ENCODE peak calls at places on chromosomes 6 and 20, in five cellular contexts. A is CD8-positive, alpha-beta T cell; P is Panc1; M is BJ; F is heart right ventricle. Q is an unnamed sample.

GRCh38 chr20:23362392-23363256 is 642 bp downstream of the GZF1 start:
- DNase-seq in A (peak; percentile 35), P (no peak), M (no peak), F (peak; percentile 34), Q (no peak)

GRCh38 chr6:45959534-45960195 is 56.0 kb downstream of the CLIC5 start:
- DNase-seq in A (no peak), P (no peak), M (peak; percentile 24), F (no peak), Q (no peak)

GRCh38 chr6:27025351-27025750 is 222.2 kb upstream of the PRSS16 start:
- DNase-seq in A (no peak), P (no peak), M (no peak), F (no peak), Q (no peak)

GRCh38 chr6:49406241-49406970 is 56.6 kb downstream of the MMUT start:
- DNase-seq in A (no peak), P (no peak), M (no peak), F (no peak), Q (no peak)

GRCh38 chr20:36881888-36882287 is 6.0 kb downstream of the TLDC2 start:
- DNase-seq in A (no peak), P (no peak), M (no peak), F (no peak), Q (peak; percentile 82)

GRCh38 chr6:10720229-10720959 is 2.5 kb upstream of the TMEM14C start:
- DNase-seq in A (peak; percentile 64), P (no peak), M (no peak), F (peak; percentile 33), Q (no peak)

GRCh38 chr6:157164972-157165371 is 158.3 kb downstream of the TMEM242 start:
- DNase-seq in A (no peak), P (no peak), M (no peak), F (no peak), Q (no peak)

GRCh38 chr6:63573899-63574553 is 1.7 kb downstream of the LOC128125822 start:
- DNase-seq in A (peak; percentile 36), P (no peak), M (no peak), F (peak; percentile 14), Q (no peak)

GRCh38 chr20:35453647-35454046 is 1.8 kb upstream of the CEP250 start:
- DNase-seq in A (no peak), P (no peak), M (no peak), F (no peak), Q (no peak)
- H3K4me3 ChIP-seq in A (no peak overlapping the region), P (peak overlapping the region; percentile 92), M (no peak overlapping the region), F (peak overlapping the region; percentile 80), Q (peak overlapping the region; percentile 72)

GRCh38 chr20:45405566-45406259 is 2.4 kb upstream of the DBNDD2 start:
- DNase-seq in A (peak; percentile 17), P (no peak), M (no peak), F (peak; percentile 34), Q (no peak)
- TF ChIP-seq CTCF in A (no peak), P (no peak), M (no peak), F (no peak), Q (no peak)

DNA sequence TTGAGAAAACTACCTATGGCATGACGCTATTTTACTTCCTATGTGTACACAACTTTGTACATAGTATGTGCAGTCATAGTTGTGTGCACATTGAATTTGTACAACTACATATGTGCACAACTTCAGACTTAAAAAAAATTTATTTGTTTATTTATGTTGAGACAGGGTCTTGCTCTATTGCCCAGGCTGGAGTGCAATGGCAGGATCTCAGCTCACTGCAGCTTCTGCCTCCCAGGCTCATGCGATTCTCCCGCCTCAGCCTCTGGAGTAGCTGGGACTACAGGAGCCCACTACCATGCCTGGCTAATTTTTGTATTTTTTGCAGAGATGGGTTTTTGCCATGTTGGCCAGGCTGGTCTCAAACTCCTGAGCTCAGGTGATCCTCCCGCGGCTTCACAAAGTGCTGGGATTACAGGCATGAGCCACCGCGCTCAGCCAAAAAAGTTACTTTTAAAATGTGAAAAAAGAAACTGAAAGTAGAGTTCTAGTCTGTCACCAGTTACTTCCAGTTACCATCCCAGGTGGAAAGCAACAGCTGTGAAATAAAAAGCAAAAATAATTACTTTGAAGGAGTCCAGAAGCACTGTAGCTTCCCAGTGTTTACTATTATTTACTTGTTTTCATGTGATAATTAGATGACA is 1.7 kb upstream of the ZKSCAN8 start:
- DNase-seq in A (no peak), P (no peak), M (no peak), F (no peak), Q (no peak)
- H3K4me3 ChIP-seq in A (peak overlapping the region; percentile 29), P (peak overlapping the region; percentile 7), M (no peak overlapping the region), F (peak overlapping the region; percentile 9), Q (no peak overlapping the region)

GRCh38 chr6:161434331-161434730 is 160.5 kb upstream of the AGPAT4 start:
- DNase-seq in A (no peak), P (no peak), M (no peak), F (no peak), Q (no peak)

GRCh38 chr6:161435426-161436065 is 161.7 kb upstream of the AGPAT4 start:
- DNase-seq in A (no peak), P (no peak), M (no peak), F (no peak), Q (no peak)

GRCh38 chr6:161432546-161432945 is 158.7 kb upstream of the AGPAT4 start:
- DNase-seq in A (no peak), P (no peak), M (no peak), F (no peak), Q (no peak)

GRCh38 chr6:161434921-161435411 is 161.1 kb upstream of the AGPAT4 start:
- DNase-seq in A (no peak), P (no peak), M (peak; percentile 96), F (peak; percentile 51), Q (peak; percentile 98)

DNA sequence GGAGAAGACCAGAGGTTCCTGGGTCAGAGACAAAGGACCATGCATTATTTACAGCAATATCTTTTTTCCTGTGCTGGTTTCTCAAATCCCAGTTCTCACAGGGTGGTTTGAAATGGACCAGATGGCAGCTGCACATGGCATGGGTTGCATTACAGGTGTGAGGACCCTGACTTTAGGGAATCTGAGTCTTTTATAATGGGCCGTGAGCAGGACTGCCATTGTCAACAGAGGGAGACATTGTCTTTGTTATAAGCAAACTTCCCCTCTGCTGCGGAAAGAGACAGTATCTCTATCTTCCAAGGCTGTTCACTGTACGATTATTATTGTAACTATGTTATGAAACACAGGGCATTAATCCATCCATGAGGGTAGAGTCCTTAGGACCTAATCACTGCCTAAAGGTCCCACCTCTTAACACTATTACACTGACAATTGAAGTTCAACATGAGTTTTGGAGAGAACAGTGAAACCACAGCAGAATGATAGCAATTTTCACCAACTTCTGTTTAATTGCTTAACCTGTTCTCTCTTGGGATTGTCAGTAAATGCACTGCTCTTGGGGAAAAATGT is 156.1 kb upstream of the AGPAT4 start:
- DNase-seq in A (no peak), P (no peak), M (no peak), F (no peak), Q (no peak)
- TF ChIP-seq CTCF in A (no peak), P (peak; percentile 59), M (peak; percentile 31), F (no peak), Q (peak; percentile 32)

DNA sequence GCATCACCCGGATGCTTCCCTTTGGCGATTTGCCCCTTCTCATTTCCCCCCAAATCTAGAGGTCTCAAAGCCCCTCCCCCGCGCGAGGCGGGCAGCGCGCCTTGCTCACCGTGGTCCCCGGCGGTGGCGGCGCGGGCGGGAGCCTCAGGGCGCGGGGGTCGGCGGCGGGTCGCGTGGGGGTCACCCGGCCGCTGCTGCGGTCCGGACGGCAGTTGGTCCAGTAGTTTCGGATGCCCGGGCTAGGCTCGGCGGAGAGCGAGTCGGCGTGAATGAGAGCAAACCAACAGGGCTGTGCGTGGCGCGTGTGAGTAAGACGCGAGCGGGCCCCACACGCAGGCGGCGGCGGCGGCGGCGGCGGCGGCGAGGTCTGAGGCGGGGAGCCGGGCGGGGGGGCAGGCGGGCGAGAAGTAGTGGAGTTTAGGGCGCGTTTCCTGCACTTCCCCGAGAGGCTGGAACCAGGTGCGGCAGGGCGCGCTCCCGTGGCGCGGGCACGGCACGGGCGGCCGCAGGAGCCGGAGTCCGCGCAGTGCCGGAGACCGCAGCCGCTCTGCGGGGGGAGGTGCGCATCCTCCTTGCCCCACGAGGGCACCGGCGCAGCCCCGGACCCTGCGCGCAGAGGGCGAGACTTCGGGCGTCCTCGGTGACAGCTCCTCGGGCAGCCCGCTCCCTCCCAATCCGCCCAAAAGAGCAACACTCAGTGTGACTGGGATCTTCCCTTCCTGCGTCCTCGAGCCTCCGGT is 567 bp downstream of the HS3ST5 start:
- DNase-seq in A (no peak), P (no peak), M (no peak), F (no peak), Q (no peak)
- H3K4me3 ChIP-seq in A (no peak overlapping the region), P (peak overlapping the region; percentile 40), M (peak overlapping the region; percentile 35), F (peak overlapping the region; percentile 55), Q (peak overlapping the region; percentile 57)